ENCODE peak calls at places on chromosome 18, in six cellular contexts. One of them, this sample, is unnamed.

GRCh38 chr18:13800505-13801259 is 23.3 kb upstream of the MC5R start:
- DNase-seq in heart left ventricle: peak; percentile 85
- DNase-seq in WERI-Rb-1: peak; percentile 71
- DNase-seq in astrocyte: peak; percentile 25
- DNase-seq in fibroblast of the aortic adventitia: peak; percentile 31
- DNase-seq in A549: peak; percentile 58
- DNase-seq in this sample: peak; percentile 75

GRCh38 chr18:78085241-78086185 is 835.9 kb downstream of the GALR1 start:
- DNase-seq in heart left ventricle: no peak
- DNase-seq in WERI-Rb-1: no peak
- DNase-seq in astrocyte: no peak
- DNase-seq in fibroblast of the aortic adventitia: no peak
- DNase-seq in A549: no peak
- DNase-seq in this sample: no peak

GRCh38 chr18:50934545-50935211 is 33.2 kb upstream of the ELAC1 start:
- DNase-seq in heart left ventricle: no peak
- DNase-seq in WERI-Rb-1: no peak
- DNase-seq in astrocyte: no peak
- DNase-seq in fibroblast of the aortic adventitia: no peak
- DNase-seq in A549: no peak
- DNase-seq in this sample: no peak

GRCh38 chr18:39564716-39565115 is 1999.1 kb upstream of the CELF4 start:
- DNase-seq in heart left ventricle: no peak
- DNase-seq in WERI-Rb-1: no peak
- DNase-seq in astrocyte: no peak
- DNase-seq in fibroblast of the aortic adventitia: no peak
- DNase-seq in A549: no peak
- DNase-seq in this sample: no peak

GRCh38 chr18:79483971-79484491 is 88.3 kb downstream of the NFATC1 start:
- DNase-seq in heart left ventricle: peak; percentile 50
- DNase-seq in WERI-Rb-1: no peak
- DNase-seq in astrocyte: no peak
- DNase-seq in fibroblast of the aortic adventitia: no peak
- DNase-seq in A549: no peak
- DNase-seq in this sample: no peak

GRCh38 chr18:77234504-77235365 is 14.9 kb upstream of the GALR1 start:
- DNase-seq in heart left ventricle: no peak
- DNase-seq in WERI-Rb-1: no peak
- DNase-seq in astrocyte: peak; percentile 22
- DNase-seq in fibroblast of the aortic adventitia: no peak
- DNase-seq in A549: no peak
- DNase-seq in this sample: no peak

GRCh38 chr18:59871711-59872362 is 28.0 kb upstream of the PMAIP1 start:
- DNase-seq in heart left ventricle: no peak
- DNase-seq in WERI-Rb-1: no peak
- DNase-seq in astrocyte: no peak
- DNase-seq in fibroblast of the aortic adventitia: no peak
- DNase-seq in A549: no peak
- DNase-seq in this sample: no peak

GRCh38 chr18:48216639-48217280 is 192.4 kb downstream of the ZBTB7C start:
- DNase-seq in heart left ventricle: no peak
- DNase-seq in WERI-Rb-1: no peak
- DNase-seq in astrocyte: no peak
- DNase-seq in fibroblast of the aortic adventitia: no peak
- DNase-seq in A549: no peak
- DNase-seq in this sample: no peak

GRCh38 chr18:76558881-76559667 is 64.0 kb upstream of the ZNF516 start:
- DNase-seq in heart left ventricle: peak; percentile 42
- DNase-seq in WERI-Rb-1: no peak
- DNase-seq in astrocyte: peak; percentile 59
- DNase-seq in fibroblast of the aortic adventitia: no peak
- DNase-seq in A549: no peak
- DNase-seq in this sample: no peak

GRCh38 chr18:58572181-58572580 is 56.7 kb downstream of the ALPK2 start:
- DNase-seq in heart left ventricle: no peak
- DNase-seq in WERI-Rb-1: no peak
- DNase-seq in astrocyte: peak; percentile 98
- DNase-seq in fibroblast of the aortic adventitia: peak; percentile 99
- DNase-seq in A549: no peak
- DNase-seq in this sample: no peak

GRCh38 chr18:13179566-13180113 is 38.9 kb upstream of the LDLRAD4 start:
- DNase-seq in heart left ventricle: no peak
- DNase-seq in WERI-Rb-1: no peak
- DNase-seq in astrocyte: no peak
- DNase-seq in fibroblast of the aortic adventitia: no peak
- DNase-seq in A549: no peak
- DNase-seq in this sample: no peak

GRCh38 chr18:10588975-10589374 is 63.1 kb downstream of the NAPG start:
- DNase-seq in heart left ventricle: no peak
- DNase-seq in WERI-Rb-1: no peak
- DNase-seq in astrocyte: no peak
- DNase-seq in fibroblast of the aortic adventitia: no peak
- DNase-seq in A549: no peak
- DNase-seq in this sample: no peak

GRCh38 chr18:72640552-72640951 is 96.4 kb upstream of the CBLN2 start:
- DNase-seq in heart left ventricle: no peak
- DNase-seq in WERI-Rb-1: no peak
- DNase-seq in astrocyte: no peak
- DNase-seq in fibroblast of the aortic adventitia: no peak
- DNase-seq in A549: no peak
- DNase-seq in this sample: no peak

GRCh38 chr18:23583071-23583865 is 3.0 kb downstream of the NPC1 start:
- DNase-seq in heart left ventricle: no peak
- DNase-seq in WERI-Rb-1: no peak
- DNase-seq in astrocyte: no peak
- DNase-seq in fibroblast of the aortic adventitia: no peak
- DNase-seq in A549: no peak
- DNase-seq in this sample: peak; percentile 10

GRCh38 chr18:23584019-23584970 is 2.0 kb downstream of the NPC1 start:
- DNase-seq in heart left ventricle: no peak
- DNase-seq in WERI-Rb-1: no peak
- DNase-seq in astrocyte: no peak
- DNase-seq in fibroblast of the aortic adventitia: no peak
- DNase-seq in A549: no peak
- DNase-seq in this sample: no peak

GRCh38 chr18:23586249-23587196 is at the start of gene NPC1:
- DNase-seq in heart left ventricle: peak; percentile 98
- DNase-seq in WERI-Rb-1: peak; percentile 90
- DNase-seq in astrocyte: peak; percentile 88
- DNase-seq in fibroblast of the aortic adventitia: peak; percentile 94
- DNase-seq in A549: peak; percentile 74
- DNase-seq in this sample: peak; percentile 94

GRCh38 chr18:23585897-23586248 is 433 bp downstream of the NPC1 start:
- DNase-seq in heart left ventricle: no peak
- DNase-seq in WERI-Rb-1: no peak
- DNase-seq in astrocyte: no peak
- DNase-seq in fibroblast of the aortic adventitia: no peak
- DNase-seq in A549: no peak
- DNase-seq in this sample: no peak

DNA sequence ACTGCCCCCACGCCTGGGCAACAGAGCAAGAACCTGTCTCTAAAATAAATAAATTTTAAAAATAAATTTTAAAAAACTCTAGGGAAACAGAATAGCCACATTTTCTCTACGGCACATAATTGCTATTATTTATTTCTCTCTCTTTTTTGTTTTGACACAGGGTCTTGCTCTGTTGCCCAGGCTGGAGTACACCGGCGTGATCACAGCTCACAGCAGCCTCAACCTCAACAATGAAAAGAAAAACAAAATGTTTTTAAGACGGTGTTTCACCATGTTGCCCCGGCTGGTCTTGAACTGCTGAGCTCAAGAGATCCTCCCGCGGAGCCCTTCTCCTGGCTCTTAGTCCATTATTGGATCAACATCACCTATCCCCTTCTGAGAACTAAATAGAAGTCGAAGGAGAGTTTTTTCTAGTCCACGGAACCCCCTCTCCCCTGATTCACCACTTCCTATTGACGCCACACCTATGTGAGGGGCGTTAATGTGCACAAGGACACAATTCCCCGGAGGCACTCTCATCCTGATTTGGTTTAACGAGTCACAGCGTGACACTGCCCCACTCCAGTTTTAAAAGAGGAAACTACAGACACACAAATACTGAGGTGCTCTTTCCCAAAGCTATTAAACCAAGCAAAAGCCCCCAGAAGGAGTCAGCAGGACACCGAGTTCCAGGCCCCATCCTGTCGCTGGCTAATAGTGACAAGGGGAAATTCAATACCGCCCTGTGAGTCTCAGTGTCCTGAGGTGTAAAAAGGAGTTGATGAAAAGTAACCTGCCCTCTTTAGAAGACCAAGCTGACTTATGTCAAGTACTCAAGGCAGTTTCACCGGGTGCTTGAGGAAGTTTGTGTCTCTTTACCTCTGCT is 1.1 kb downstream of the NPC1 start:
- DNase-seq in heart left ventricle: no peak
- DNase-seq in WERI-Rb-1: no peak
- DNase-seq in astrocyte: peak; percentile 14
- DNase-seq in fibroblast of the aortic adventitia: peak; percentile 16
- DNase-seq in A549: no peak
- DNase-seq in this sample: peak; percentile 16
- TF ChIP-seq CTCF in heart left ventricle: no peak
- TF ChIP-seq CTCF in WERI-Rb-1: no peak
- TF ChIP-seq CTCF in astrocyte: no peak
- TF ChIP-seq CTCF in fibroblast of the aortic adventitia: no peak
- TF ChIP-seq CTCF in A549: no peak
- TF ChIP-seq CTCF in this sample: no peak

DNA sequence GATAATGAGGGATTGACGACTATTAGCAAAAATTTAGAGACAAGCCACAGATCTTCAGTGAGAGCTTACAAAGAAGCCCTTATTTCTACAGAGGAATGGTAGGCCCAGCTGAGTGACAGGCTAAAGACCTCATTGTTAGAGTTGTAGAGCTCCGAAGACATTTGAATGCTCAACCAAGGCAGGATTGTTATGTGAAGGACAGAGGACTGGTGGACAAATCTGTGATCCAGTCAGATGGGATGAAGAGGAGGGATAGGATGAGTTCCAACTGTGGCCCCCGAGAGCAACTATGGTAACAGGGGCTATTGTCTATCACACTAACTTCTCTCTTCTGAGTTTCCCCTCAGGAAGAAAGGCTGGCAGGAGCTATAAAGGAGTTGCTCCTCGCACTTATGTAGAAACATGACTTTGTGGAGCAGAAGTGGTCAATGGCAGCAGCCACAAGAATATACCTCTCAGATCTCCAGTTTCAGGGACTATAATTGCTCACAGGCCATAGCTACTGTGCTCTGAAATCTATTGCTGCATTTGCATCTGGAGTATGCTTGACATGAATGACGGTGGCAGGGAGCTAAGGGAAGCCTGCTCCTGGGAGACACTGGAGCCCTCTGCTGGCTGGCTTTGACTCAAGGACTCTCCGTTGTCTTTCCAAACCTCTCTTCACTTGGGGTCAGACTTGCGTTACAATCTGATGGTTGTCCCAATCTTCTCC is 50.3 kb upstream of the GREB1L start:
- DNase-seq in heart left ventricle: peak; percentile 67
- DNase-seq in WERI-Rb-1: peak; percentile 60
- DNase-seq in astrocyte: peak; percentile 37
- DNase-seq in fibroblast of the aortic adventitia: peak; percentile 59
- DNase-seq in A549: peak; percentile 20
- DNase-seq in this sample: peak; percentile 55
- TF ChIP-seq CTCF in heart left ventricle: peak; percentile 52
- TF ChIP-seq CTCF in WERI-Rb-1: peak; percentile 95
- TF ChIP-seq CTCF in astrocyte: peak; percentile 49
- TF ChIP-seq CTCF in fibroblast of the aortic adventitia: peak; percentile 73
- TF ChIP-seq CTCF in A549: peak; percentile 42
- TF ChIP-seq CTCF in this sample: peak; percentile 49

GRCh38 chr18:62942578-62942977 is 227.2 kb downstream of the PHLPP1 start:
- DNase-seq in heart left ventricle: no peak
- DNase-seq in WERI-Rb-1: no peak
- DNase-seq in astrocyte: no peak
- DNase-seq in fibroblast of the aortic adventitia: no peak
- DNase-seq in A549: no peak
- DNase-seq in this sample: no peak

GRCh38 chr18:62939433-62939832 is 224.1 kb downstream of the PHLPP1 start:
- DNase-seq in heart left ventricle: no peak
- DNase-seq in WERI-Rb-1: no peak
- DNase-seq in astrocyte: no peak
- DNase-seq in fibroblast of the aortic adventitia: no peak
- DNase-seq in A549: no peak
- DNase-seq in this sample: no peak

GRCh38 chr18:62948788-62949187 is 233.4 kb downstream of the PHLPP1 start:
- DNase-seq in heart left ventricle: no peak
- DNase-seq in WERI-Rb-1: no peak
- DNase-seq in astrocyte: no peak
- DNase-seq in fibroblast of the aortic adventitia: no peak
- DNase-seq in A549: no peak
- DNase-seq in this sample: no peak

GRCh38 chr18:62939925-62940324 is 224.6 kb downstream of the PHLPP1 start:
- DNase-seq in heart left ventricle: no peak
- DNase-seq in WERI-Rb-1: no peak
- DNase-seq in astrocyte: no peak
- DNase-seq in fibroblast of the aortic adventitia: no peak
- DNase-seq in A549: no peak
- DNase-seq in this sample: no peak

DNA sequence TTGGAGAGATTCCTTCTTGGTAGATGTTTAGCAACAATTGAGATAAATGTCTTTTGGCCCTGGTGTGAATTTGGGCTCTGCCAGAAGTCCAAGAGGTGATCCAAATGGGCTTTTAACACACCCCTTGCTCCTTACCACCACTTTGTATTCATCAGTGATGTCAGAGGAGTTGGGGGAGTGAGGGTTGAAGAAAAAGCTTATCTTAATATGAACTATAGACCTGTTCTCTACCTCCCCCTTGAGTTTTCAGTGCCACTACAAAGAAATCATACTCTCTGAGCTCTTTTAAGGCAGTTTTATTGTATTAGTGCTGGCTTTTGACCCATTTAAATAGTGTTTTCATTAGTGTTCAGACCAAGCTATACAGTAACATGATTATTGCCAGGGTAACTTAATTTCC is 229.1 kb downstream of the PHLPP1 start:
- DNase-seq in heart left ventricle: no peak
- DNase-seq in WERI-Rb-1: no peak
- DNase-seq in astrocyte: no peak
- DNase-seq in fibroblast of the aortic adventitia: peak; percentile 48
- DNase-seq in A549: no peak
- DNase-seq in this sample: no peak
- TF ChIP-seq CTCF in heart left ventricle: no peak
- TF ChIP-seq CTCF in WERI-Rb-1: no peak
- TF ChIP-seq CTCF in astrocyte: no peak
- TF ChIP-seq CTCF in fibroblast of the aortic adventitia: peak; percentile 30
- TF ChIP-seq CTCF in A549: no peak
- TF ChIP-seq CTCF in this sample: no peak

DNA sequence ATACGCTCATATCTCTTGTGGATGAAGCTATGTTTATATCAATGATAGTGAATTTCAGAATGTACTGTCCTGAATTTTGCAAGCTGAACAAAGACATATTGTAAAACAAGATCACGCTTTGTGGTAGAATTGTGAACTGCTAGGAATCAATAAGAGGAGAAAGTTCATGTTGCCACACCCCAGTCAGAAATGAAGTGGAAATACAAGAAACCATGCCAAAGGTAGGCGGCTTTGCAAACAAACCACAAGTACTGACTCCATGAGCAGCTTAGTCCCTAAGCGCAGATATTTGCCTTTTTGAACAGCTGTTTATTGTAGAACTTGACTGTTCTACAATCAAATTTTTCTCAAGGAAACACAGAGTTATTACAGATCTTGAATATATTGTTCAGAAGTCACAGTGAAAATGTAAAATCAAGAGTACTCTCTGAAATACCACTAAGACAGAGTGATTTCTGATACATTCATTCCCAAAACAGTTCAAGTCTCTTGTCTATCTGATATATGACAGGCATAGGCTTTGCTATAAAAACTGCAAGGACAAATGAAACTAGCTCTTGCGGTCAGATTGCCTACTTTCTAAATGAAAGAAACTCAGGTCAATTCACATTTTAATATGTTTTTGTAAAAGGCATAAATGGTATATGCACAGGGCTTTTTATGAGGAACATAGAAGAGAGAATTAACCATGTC is 120.9 kb upstream of the CDH19 start:
- DNase-seq in heart left ventricle: no peak
- DNase-seq in WERI-Rb-1: no peak
- DNase-seq in astrocyte: peak; percentile 24
- DNase-seq in fibroblast of the aortic adventitia: no peak
- DNase-seq in A549: no peak
- DNase-seq in this sample: no peak
- TF ChIP-seq CTCF in heart left ventricle: no peak
- TF ChIP-seq CTCF in WERI-Rb-1: no peak
- TF ChIP-seq CTCF in astrocyte: no peak
- TF ChIP-seq CTCF in fibroblast of the aortic adventitia: no peak
- TF ChIP-seq CTCF in A549: no peak
- TF ChIP-seq CTCF in this sample: no peak

This sample was measured in nephron progenitor cell.